ENCODE peak calls at places on chromosome 21, in seven cellular contexts. X, I, P, Q, T, M and Z are unnamed samples.

GRCh38 chr21:32467291-32467690 is 54.8 kb downstream of the EVA1C start:
- DNase-seq in X (no peak), I (no peak), P (no peak), Q (no peak), T (no peak), M (no peak), Z (no peak)

GRCh38 chr21:42221581-42222345 is 2.8 kb downstream of the ABCG1 start:
- DNase-seq in X (peak), I (no peak), P (no peak), Q (no peak), T (peak), M (no peak), Z (no peak)

GRCh38 chr21:31347435-31348032 is 3.5 kb upstream of the TIAM1 start:
- DNase-seq in X (no peak), I (no peak), P (no peak), Q (peak), T (peak), M (no peak), Z (no peak)

GRCh38 chr21:24050233-24050632 is 1557.0 kb downstream of the MRPL39 start:
- DNase-seq in X (no peak), I (no peak), P (no peak), Q (no peak), T (no peak), M (no peak), Z (no peak)

GRCh38 chr21:25558123-25558522 is 49.2 kb downstream of the MRPL39 start:
- DNase-seq in X (no peak), I (no peak), P (no peak), Q (no peak), T (no peak), M (no peak), Z (no peak)

GRCh38 chr21:43333301-43334062 is 93.4 kb downstream of the SIK1 start:
- DNase-seq in X (peak), I (peak), P (peak), Q (peak), T (peak), M (peak), Z (peak)

GRCh38 chr21:14600569-14601308 is 54.6 kb upstream of the SAMSN1 start:
- DNase-seq in X (no peak), I (no peak), P (no peak), Q (no peak), T (no peak), M (no peak), Z (no peak)

GRCh38 chr21:41830145-41830707 is 48.9 kb downstream of the PRDM15 start:
- DNase-seq in X (no peak), I (no peak), P (no peak), Q (no peak), T (no peak), M (no peak), Z (no peak)

GRCh38 chr21:38438476-38438893 is 59.8 kb downstream of the ERG start:
- DNase-seq in X (peak), I (peak), P (peak), Q (peak), T (peak), M (no peak), Z (no peak)

GRCh38 chr21:41958886-41959563 is 5.2 kb upstream of the C2CD2 start:
- DNase-seq in X (peak), I (no peak), P (no peak), Q (no peak), T (no peak), M (peak), Z (no peak)

GRCh38 chr21:35525443-35525842 is 476.3 kb upstream of the RUNX1 start:
- DNase-seq in X (no peak), I (no peak), P (no peak), Q (no peak), T (peak), M (no peak), Z (no peak)

GRCh38 chr21:32423320-32423719 is 10.8 kb downstream of the EVA1C start:
- DNase-seq in X (no peak), I (no peak), P (no peak), Q (no peak), T (peak), M (no peak), Z (no peak)

GRCh38 chr21:17989780-17990179 is 170.6 kb upstream of the C21orf91 start:
- DNase-seq in X (no peak), I (no peak), P (no peak), Q (no peak), T (no peak), M (no peak), Z (no peak)

GRCh38 chr21:31398574-31398973 is 54.5 kb upstream of the TIAM1 start:
- DNase-seq in X (no peak), I (no peak), P (no peak), Q (no peak), T (no peak), M (no peak), Z (no peak)

GRCh38 chr21:42537106-42537742 is 23.6 kb downstream of the SLC37A1 start:
- DNase-seq in X (no peak), I (no peak), P (no peak), Q (no peak), T (no peak), M (no peak), Z (no peak)

GRCh38 chr21:31282095-31282709 is 61.9 kb downstream of the TIAM1 start:
- DNase-seq in X (peak), I (no peak), P (no peak), Q (peak), T (peak), M (no peak), Z (no peak)

GRCh38 chr21:31698461-31698860 is 33.5 kb downstream of the SCAF4 start:
- DNase-seq in X (no peak), I (no peak), P (no peak), Q (no peak), T (no peak), M (no peak), Z (no peak)

GRCh38 chr21:40841524-40842196 is 5.3 kb downstream of the DSCAM start:
- DNase-seq in X (peak), I (peak), P (no peak), Q (peak), T (no peak), M (peak), Z (peak)

GRCh38 chr21:26169061-26169610 is 1.4 kb downstream of the APP start:
- DNase-seq in X (peak), I (peak), P (peak), Q (peak), T (peak), M (peak), Z (peak)

GRCh38 chr21:39103689-39104088 is 79.6 kb downstream of the PSMG1 start:
- DNase-seq in X (no peak), I (no peak), P (no peak), Q (no peak), T (no peak), M (no peak), Z (no peak)

GRCh38 chr21:14895792-14896191 is 169.0 kb downstream of the NRIP1 start:
- DNase-seq in X (no peak), I (no peak), P (no peak), Q (no peak), T (no peak), M (no peak), Z (no peak)

GRCh38 chr21:42500736-42501135 is 4.7 kb upstream of the RSPH1 start:
- DNase-seq in X (no peak), I (no peak), P (no peak), Q (no peak), T (no peak), M (no peak), Z (no peak)

GRCh38 chr21:18373631-18374030 is 30.0 kb downstream of the TMPRSS15 start:
- DNase-seq in X (no peak), I (no peak), P (no peak), Q (no peak), T (peak), M (no peak), Z (no peak)

GRCh38 chr21:39004776-39005605 is 178.3 kb downstream of the PSMG1 start:
- DNase-seq in X (peak), I (no peak), P (peak), Q (peak), T (no peak), M (no peak), Z (no peak)

GRCh38 chr21:30268608-30269197 is 14.0 kb downstream of the KRTAP24-1 start:
- DNase-seq in X (no peak), I (no peak), P (no peak), Q (peak), T (no peak), M (no peak), Z (no peak)

GRCh38 chr21:43697758-43698643 is 20.9 kb upstream of the PDXK start:
- DNase-seq in X (no peak), I (no peak), P (no peak), Q (no peak), T (no peak), M (no peak), Z (no peak)

GRCh38 chr21:31363720-31364119 is 19.7 kb upstream of the TIAM1 start:
- DNase-seq in X (no peak), I (no peak), P (no peak), Q (no peak), T (no peak), M (no peak), Z (no peak)

GRCh38 chr21:38831526-38832467 is 26.1 kb downstream of the ETS2 start:
- DNase-seq in X (peak), I (peak), P (no peak), Q (peak), T (peak), M (peak), Z (peak)

GRCh38 chr21:38129711-38130110 is 127.1 kb upstream of the KCNJ15 start:
- DNase-seq in X (no peak), I (no peak), P (no peak), Q (no peak), T (no peak), M (no peak), Z (no peak)

GRCh38 chr21:30340714-30341573 is 3.5 kb upstream of the KRTAP27-1 start:
- DNase-seq in X (peak), I (no peak), P (no peak), Q (peak), T (peak), M (no peak), Z (no peak)

GRCh38 chr21:30186242-30186641 is 19.6 kb upstream of the CLDN17 start:
- DNase-seq in X (no peak), I (no peak), P (no peak), Q (no peak), T (no peak), M (no peak), Z (no peak)

GRCh38 chr21:21163904-21164303 is 165.7 kb downstream of the NCAM2 start:
- DNase-seq in X (peak), I (no peak), P (no peak), Q (peak), T (peak), M (peak), Z (peak)

GRCh38 chr21:41636636-41637625 is 129.0 kb upstream of the TMPRSS2 start:
- DNase-seq in X (no peak), I (no peak), P (no peak), Q (no peak), T (no peak), M (no peak), Z (no peak)

GRCh38 chr21:41903559-41904351 is 24.6 kb upstream of the PRDM15 start:
- DNase-seq in X (no peak), I (no peak), P (no peak), Q (no peak), T (no peak), M (no peak), Z (no peak)

GRCh38 chr21:33655591-33656221 is 13.4 kb downstream of the ITSN1 start:
- DNase-seq in X (peak), I (peak), P (no peak), Q (peak), T (peak), M (no peak), Z (no peak)
- H3K27ac ChIP-seq in X (peak), I (peak), P (no peak), Q (peak), T (peak), M (no peak), Z (peak)

GRCh38 chr21:29117372-29117955 is 13.0 kb upstream of the MAP3K7CL start:
- DNase-seq in X (no peak), I (no peak), P (no peak), Q (no peak), T (no peak), M (no peak), Z (no peak)
- H3K4me3 ChIP-seq in X (no peak), I (no peak), P (no peak), Q (no peak), T (no peak), M (no peak), Z (no peak)

GRCh38 chr21:16117331-16117730 is 387.5 kb downstream of the USP25 start:
- DNase-seq in X (no peak), I (no peak), P (no peak), Q (no peak), T (no peak), M (no peak), Z (no peak)

GRCh38 chr21:16115461-16115860 is 385.7 kb downstream of the USP25 start:
- DNase-seq in X (no peak), I (no peak), P (no peak), Q (no peak), T (no peak), M (no peak), Z (no peak)

GRCh38 chr21:16116798-16117197 is 387.0 kb downstream of the USP25 start:
- DNase-seq in X (no peak), I (no peak), P (no peak), Q (no peak), T (peak), M (no peak), Z (no peak)

GRCh38 chr21:16116067-16116466 is 386.3 kb downstream of the USP25 start:
- DNase-seq in X (no peak), I (no peak), P (no peak), Q (no peak), T (no peak), M (no peak), Z (no peak)

DNA sequence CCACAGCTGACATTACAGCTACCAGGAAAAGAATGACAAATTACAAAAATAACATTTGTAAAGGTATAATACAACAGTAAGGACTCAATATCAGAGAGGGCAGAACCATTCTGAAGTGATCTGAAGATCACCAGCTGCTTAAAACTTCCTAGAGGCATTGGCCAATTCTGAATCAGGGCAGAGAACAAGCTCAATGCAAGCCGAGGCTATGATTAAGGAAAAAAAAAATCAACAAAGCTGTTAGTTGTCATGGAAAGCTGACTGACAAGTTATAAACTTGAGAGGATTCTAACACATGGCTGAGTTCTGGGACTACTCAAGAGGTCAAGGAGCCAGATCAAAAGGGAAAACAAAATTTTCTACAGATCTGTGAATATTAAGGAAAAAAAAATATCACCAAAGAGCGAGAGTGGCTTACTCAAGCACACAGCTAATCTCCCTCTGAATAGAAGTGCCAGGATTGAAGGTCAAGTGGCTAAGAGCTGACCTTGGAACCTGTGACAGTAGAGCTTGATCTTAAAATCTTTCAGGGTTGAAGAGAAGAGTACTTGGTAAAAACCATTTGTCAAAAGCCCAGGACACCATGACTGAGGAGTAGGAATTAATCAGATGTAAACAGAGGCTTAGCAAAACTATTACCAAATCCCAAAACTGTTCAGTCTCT is 383.4 kb downstream of the USP25 start:
- DNase-seq in X (no peak), I (no peak), P (no peak), Q (no peak), T (no peak), M (no peak), Z (no peak)
- H3K27ac ChIP-seq in X (no peak), I (no peak), P (no peak), Q (no peak), T (no peak), M (peak), Z (no peak)

DNA sequence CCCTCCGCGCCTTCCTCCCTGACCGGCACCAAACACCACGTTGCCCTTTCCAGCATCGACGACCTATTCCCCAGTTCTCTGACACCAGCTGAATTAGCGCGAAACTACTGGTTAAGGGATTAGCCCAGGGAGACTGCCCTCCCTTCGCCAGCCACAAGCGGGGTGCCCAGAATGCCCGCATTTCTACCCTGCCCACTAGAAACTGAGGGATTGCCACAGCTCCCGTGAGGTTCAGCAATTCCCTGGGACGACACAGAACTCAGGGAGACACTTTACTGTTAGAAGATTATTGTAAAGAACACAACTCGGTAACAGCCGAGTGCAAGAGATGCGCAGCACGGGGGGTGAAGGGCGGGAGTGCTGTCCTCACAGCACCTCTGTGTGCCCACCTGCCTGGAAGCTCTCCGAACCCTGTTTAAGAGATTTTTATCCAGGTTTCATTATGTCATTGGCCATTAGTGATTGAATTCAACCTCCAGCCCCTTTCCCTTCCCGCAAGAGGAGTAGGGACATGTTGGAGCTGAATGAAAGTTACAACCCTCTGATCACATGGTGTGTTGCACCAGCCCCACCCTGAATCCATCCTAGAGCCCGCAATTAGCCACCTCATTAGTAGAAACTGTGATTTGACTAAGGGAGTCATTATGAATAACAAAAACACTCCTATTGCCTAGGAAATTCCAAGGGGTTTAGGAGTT is 15.8 kb upstream of the RIPPLY3 start:
- DNase-seq in X (no peak), I (no peak), P (no peak), Q (no peak), T (no peak), M (no peak), Z (no peak)
- H3K4me3 ChIP-seq in X (no peak), I (no peak), P (peak), Q (no peak), T (peak), M (peak), Z (peak)

GRCh38 chr21:45004059-45004422 is 64.2 kb downstream of the SLX9 start:
- DNase-seq in X (peak), I (no peak), P (peak), Q (no peak), T (no peak), M (no peak), Z (peak)
- H3K27ac ChIP-seq in X (no peak), I (peak), P (no peak), Q (no peak), T (no peak), M (peak), Z (no peak)

GRCh38 chr21:33540711-33541104 is 1.2 kb downstream of the GART start:
- DNase-seq in X (no peak), I (no peak), P (no peak), Q (peak), T (no peak), M (no peak), Z (no peak)
- H3K4me3 ChIP-seq in X (no peak), I (no peak), P (peak), Q (no peak), T (peak), M (peak), Z (no peak)

GRCh38 chr21:27536319-27536718 is 569.4 kb upstream of the ADAMTS5 start:
- DNase-seq in X (no peak), I (no peak), P (no peak), Q (no peak), T (no peak), M (no peak), Z (no peak)

GRCh38 chr21:27532081-27532480 is 565.2 kb upstream of the ADAMTS5 start:
- DNase-seq in X (no peak), I (no peak), P (no peak), Q (peak), T (peak), M (no peak), Z (peak)

GRCh38 chr21:27534211-27534610 is 567.3 kb upstream of the ADAMTS5 start:
- DNase-seq in X (no peak), I (no peak), P (no peak), Q (no peak), T (no peak), M (no peak), Z (no peak)

GRCh38 chr21:27535188-27535587 is 568.3 kb upstream of the ADAMTS5 start:
- DNase-seq in X (no peak), I (no peak), P (no peak), Q (no peak), T (no peak), M (no peak), Z (no peak)
- H3K27ac ChIP-seq in X (no peak), I (no peak), P (no peak), Q (no peak), T (no peak), M (no peak), Z (no peak)

DNA sequence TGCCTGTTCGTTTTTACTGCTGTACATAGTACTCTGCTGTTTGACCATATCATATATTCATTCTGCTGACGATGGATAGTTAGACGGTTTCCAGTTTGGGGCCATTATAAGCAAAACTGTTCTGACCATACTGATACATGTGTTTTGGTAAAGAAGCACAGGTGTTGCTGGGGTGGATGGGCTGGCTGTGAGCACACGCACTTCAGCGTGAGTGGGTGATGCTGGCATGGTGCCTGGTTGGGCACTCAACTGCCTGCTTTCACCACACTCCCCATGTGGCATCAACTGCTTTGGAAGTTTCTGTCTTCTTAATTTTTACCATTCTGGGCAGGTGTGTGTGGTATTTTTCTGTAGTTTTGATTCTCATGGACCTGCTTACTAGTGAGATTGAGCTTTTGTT is 37.3 kb downstream of the ADARB1 start:
- DNase-seq in X (no peak), I (no peak), P (no peak), Q (no peak), T (no peak), M (no peak), Z (no peak)
- H3K4me3 ChIP-seq in X (no peak), I (peak), P (no peak), Q (no peak), T (no peak), M (no peak), Z (no peak)

GRCh38 chr21:45941338-45941710 is 40.2 kb upstream of the COL6A1 start:
- DNase-seq in X (no peak), I (no peak), P (no peak), Q (no peak), T (no peak), M (no peak), Z (no peak)
- H3K27ac ChIP-seq in X (no peak), I (no peak), P (no peak), Q (no peak), T (no peak), M (no peak), Z (no peak)

GRCh38 chr21:16420086-16420724 is 690.4 kb downstream of the USP25 start:
- DNase-seq in X (peak), I (peak), P (peak), Q (peak), T (peak), M (peak), Z (peak)
- H3K4me3 ChIP-seq in X (peak), I (no peak), P (peak), Q (peak), T (peak), M (peak), Z (peak)